ENCODE peak calls at places on chromosomes 4 and X, in ten cellular contexts. J, E, I, U, F, R, W, H, G and O are unnamed samples.

GRCh38 chr4:78647272-78647671 is 95.7 kb downstream of the ANXA3 start:
- DNase-seq in J (no peak), E (no peak), I (no peak), U (no peak), F (no peak), R (no peak), W (no peak), H (no peak), G (no peak), O (no peak)

GRCh38 chr4:76513517-76513916 is 78.5 kb downstream of the SHROOM3 start:
- DNase-seq in J (no peak), E (no peak), I (no peak), U (no peak), F (no peak), R (no peak), W (no peak), H (no peak), G (no peak), O (no peak)

GRCh38 chr4:142917678-142918077 is 71.6 kb upstream of the INPP4B start:
- DNase-seq in J (no peak), E (no peak), I (no peak), U (no peak), F (peak), R (no peak), W (no peak), H (no peak), G (no peak), O (no peak)

GRCh38 chr4:182548156-182548555 is 305.0 kb downstream of the TENM3 start:
- DNase-seq in J (no peak), E (no peak), I (no peak), U (no peak), F (no peak), R (no peak), W (no peak), H (no peak), G (no peak), O (no peak)

GRCh38 chr4:86564795-86565194 is 29.3 kb upstream of the PTPN13 start:
- DNase-seq in J (no peak), E (no peak), I (no peak), U (no peak), F (no peak), R (no peak), W (no peak), H (peak), G (no peak), O (no peak)

GRCh38 chr4:145178740-145179139 is 1.6 kb downstream of the OTUD4 start:
- DNase-seq in J (no peak), E (no peak), I (no peak), U (no peak), F (no peak), R (no peak), W (no peak), H (no peak), G (no peak), O (no peak)

GRCh38 chrX:139823806-139824205 is 109.0 kb downstream of the ATP11C start:
- DNase-seq in J (no peak), E (no peak), I (no peak), U (no peak), F (peak), R (no peak), W (no peak), H (no peak), G (no peak), O (no peak)

GRCh38 chr4:55684276-55684675 is 48.2 kb upstream of the NMU start:
- DNase-seq in J (no peak), E (no peak), I (no peak), U (no peak), F (no peak), R (no peak), W (no peak), H (no peak), G (no peak), O (no peak)

GRCh38 chrX:104351173-104351769 is 96.5 kb upstream of the ESX1 start:
- DNase-seq in J (no peak), E (peak), I (no peak), U (no peak), F (peak), R (no peak), W (no peak), H (no peak), G (peak), O (no peak)

GRCh38 chrX:65783746-65784145 is 116.3 kb downstream of the MSN start:
- DNase-seq in J (no peak), E (no peak), I (no peak), U (no peak), F (no peak), R (no peak), W (no peak), H (no peak), G (no peak), O (no peak)

GRCh38 chr4:108454227-108454626 is 166.1 kb upstream of the RPL34 start:
- DNase-seq in J (no peak), E (no peak), I (no peak), U (no peak), F (no peak), R (no peak), W (no peak), H (no peak), G (no peak), O (no peak)

GRCh38 chr4:14636563-14636962 is 365.7 kb upstream of the CPEB2 start:
- DNase-seq in J (no peak), E (no peak), I (no peak), U (no peak), F (peak), R (no peak), W (no peak), H (no peak), G (no peak), O (no peak)

GRCh38 chrX:19563327-19563726 is 48.0 kb upstream of the MAP3K15 start:
- DNase-seq in J (no peak), E (no peak), I (no peak), U (no peak), F (no peak), R (no peak), W (no peak), H (no peak), G (no peak), O (no peak)

GRCh38 chrX:34918091-34918736 is 24.4 kb upstream of the FAM47B start:
- DNase-seq in J (no peak), E (no peak), I (no peak), U (no peak), F (peak), R (no peak), W (peak), H (no peak), G (no peak), O (no peak)

GRCh38 chr4:83208776-83209365 is 75.7 kb downstream of the COQ2 start:
- DNase-seq in J (no peak), E (no peak), I (no peak), U (no peak), F (peak), R (no peak), W (no peak), H (no peak), G (no peak), O (no peak)

GRCh38 chrX:10725071-10725470 is 104.7 kb upstream of the MID1 start:
- DNase-seq in J (no peak), E (no peak), I (no peak), U (no peak), F (peak), R (no peak), W (no peak), H (no peak), G (peak), O (no peak)
- TF ChIP-seq CTCF in J (no peak), E (no peak), I (peak), U (no peak), F (peak), R (no peak), W (peak), H (peak), G (peak), O (no peak)

GRCh38 chrX:70096052-70096451 is 33.8 kb downstream of the OTUD6A start:
- DNase-seq in J (no peak), E (no peak), I (no peak), U (no peak), F (peak), R (no peak), W (peak), H (no peak), G (no peak), O (no peak)
- TF ChIP-seq CTCF in J (no peak), E (peak), I (no peak), U (no peak), F (peak), R (no peak), W (no peak), H (no peak), G (peak), O (no peak)

DNA sequence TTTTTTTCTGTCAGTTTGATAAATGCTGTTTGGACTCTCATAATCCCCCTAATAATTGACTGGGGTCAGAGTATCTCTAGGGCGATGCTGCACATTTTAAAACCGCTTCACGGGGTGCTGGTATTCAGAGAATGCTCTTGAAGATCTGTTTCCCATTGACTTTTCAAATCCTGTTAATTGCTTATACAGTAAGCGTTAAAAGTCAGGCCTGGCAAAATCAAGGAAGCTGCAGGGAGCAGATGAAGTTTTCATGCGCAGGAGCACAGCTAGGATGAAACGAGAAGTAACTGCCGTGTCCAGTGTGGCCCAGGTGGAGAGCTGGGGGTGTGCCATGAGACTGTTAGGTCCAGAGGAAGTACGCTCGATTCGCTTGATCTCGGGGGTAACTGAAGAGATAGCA is 312.9 kb downstream of the TRIML1 start:
- DNase-seq in J (no peak), E (no peak), I (no peak), U (no peak), F (no peak), R (no peak), W (no peak), H (no peak), G (peak), O (no peak)
- TF ChIP-seq CTCF in J (no peak), E (no peak), I (no peak), U (no peak), F (no peak), R (no peak), W (no peak), H (no peak), G (no peak), O (no peak)

DNA sequence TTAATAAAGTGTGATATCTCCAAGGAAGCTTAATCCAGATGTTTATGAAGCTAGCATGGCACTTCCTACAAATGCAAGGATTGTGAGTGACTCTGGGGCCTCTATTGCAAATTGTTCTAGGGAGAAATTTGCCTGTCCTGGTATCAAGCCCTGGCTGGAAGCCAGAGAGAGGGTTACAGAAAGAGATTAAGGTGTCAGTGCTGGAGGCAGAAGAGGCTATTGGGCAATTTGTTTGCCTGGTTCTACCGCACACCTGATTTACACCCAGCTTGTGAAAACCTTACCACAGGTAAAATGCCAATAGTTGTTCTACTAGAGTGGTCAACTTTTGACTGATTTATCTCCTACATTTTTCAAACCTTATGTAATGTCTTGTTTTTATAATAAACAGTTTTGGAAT is 186.7 kb upstream of the FAT1 start:
- DNase-seq in J (no peak), E (no peak), I (no peak), U (no peak), F (no peak), R (no peak), W (no peak), H (no peak), G (no peak), O (no peak)
- TF ChIP-seq CTCF in J (no peak), E (no peak), I (no peak), U (no peak), F (no peak), R (no peak), W (no peak), H (no peak), G (no peak), O (no peak)